ENCODE peak calls at places on chromosomes 11 and 22, in seven cellular contexts. One of them, this sample, is unnamed. For H3K4me1, the result is how much of the 10 kb centered on the place peaks cover.

GRCh38 chr11:68780829-68781228 is 29.5 kb upstream of the TESMIN start:
- DNase-seq in fibroblast of lung: no peak
- DNase-seq in stomach: peak
- DNase-seq in endodermal cell: peak
- DNase-seq in GM23248: no peak
- DNase-seq in right lobe of liver: no peak
- DNase-seq in body of pancreas: peak
- DNase-seq in this sample: no peak

GRCh38 chr22:46931881-46932280 is 169.4 kb downstream of the TBC1D22A start:
- DNase-seq in fibroblast of lung: no peak
- DNase-seq in stomach: no peak
- DNase-seq in endodermal cell: no peak
- DNase-seq in GM23248: no peak
- DNase-seq in right lobe of liver: no peak
- DNase-seq in body of pancreas: no peak
- DNase-seq in this sample: no peak

GRCh38 chr11:14583252-14584105 is 60.1 kb upstream of the PDE3B start:
- DNase-seq in fibroblast of lung: peak
- DNase-seq in stomach: peak
- DNase-seq in endodermal cell: peak
- DNase-seq in GM23248: no peak
- DNase-seq in right lobe of liver: peak
- DNase-seq in body of pancreas: peak
- DNase-seq in this sample: no peak

GRCh38 chr11:72787262-72788104 is 6.4 kb downstream of the STARD10 start:
- DNase-seq in fibroblast of lung: no peak
- DNase-seq in stomach: no peak
- DNase-seq in endodermal cell: peak
- DNase-seq in GM23248: no peak
- DNase-seq in right lobe of liver: peak
- DNase-seq in body of pancreas: peak
- DNase-seq in this sample: peak

GRCh38 chr11:15969701-15970329 is 386.5 kb downstream of the SOX6 start:
- DNase-seq in fibroblast of lung: peak
- DNase-seq in stomach: no peak
- DNase-seq in endodermal cell: no peak
- DNase-seq in GM23248: peak
- DNase-seq in right lobe of liver: no peak
- DNase-seq in body of pancreas: no peak
- DNase-seq in this sample: no peak

GRCh38 chr11:132343445-132343844 is 973.0 kb downstream of the NTM start:
- DNase-seq in fibroblast of lung: no peak
- DNase-seq in stomach: no peak
- DNase-seq in endodermal cell: no peak
- DNase-seq in GM23248: no peak
- DNase-seq in right lobe of liver: no peak
- DNase-seq in body of pancreas: no peak
- DNase-seq in this sample: no peak

GRCh38 chr11:36878747-36879146 is 280.7 kb upstream of the RAG2 start:
- DNase-seq in fibroblast of lung: no peak
- DNase-seq in stomach: no peak
- DNase-seq in endodermal cell: no peak
- DNase-seq in GM23248: no peak
- DNase-seq in right lobe of liver: no peak
- DNase-seq in body of pancreas: no peak
- DNase-seq in this sample: no peak

GRCh38 chr11:108915666-108916065 is 250.8 kb downstream of the DDX10 start:
- DNase-seq in fibroblast of lung: no peak
- DNase-seq in stomach: no peak
- DNase-seq in endodermal cell: no peak
- DNase-seq in GM23248: no peak
- DNase-seq in right lobe of liver: no peak
- DNase-seq in body of pancreas: no peak
- DNase-seq in this sample: no peak

GRCh38 chr11:12087075-12087775 is 23.2 kb upstream of the MICAL2 start:
- DNase-seq in fibroblast of lung: peak
- DNase-seq in stomach: no peak
- DNase-seq in endodermal cell: no peak
- DNase-seq in GM23248: peak
- DNase-seq in right lobe of liver: no peak
- DNase-seq in body of pancreas: no peak
- DNase-seq in this sample: peak

GRCh38 chr22:47659467-47660302 is 897.2 kb downstream of the TBC1D22A start:
- DNase-seq in fibroblast of lung: no peak
- DNase-seq in stomach: no peak
- DNase-seq in endodermal cell: peak
- DNase-seq in GM23248: no peak
- DNase-seq in right lobe of liver: no peak
- DNase-seq in body of pancreas: no peak
- DNase-seq in this sample: no peak

GRCh38 chr11:95485115-95485900 is 254.3 kb upstream of the SESN3 start:
- DNase-seq in fibroblast of lung: no peak
- DNase-seq in stomach: no peak
- DNase-seq in endodermal cell: no peak
- DNase-seq in GM23248: peak
- DNase-seq in right lobe of liver: no peak
- DNase-seq in body of pancreas: no peak
- DNase-seq in this sample: peak

GRCh38 chr11:75011357-75011756 is 22.6 kb downstream of the NEU3 start:
- DNase-seq in fibroblast of lung: no peak
- DNase-seq in stomach: no peak
- DNase-seq in endodermal cell: no peak
- DNase-seq in GM23248: no peak
- DNase-seq in right lobe of liver: no peak
- DNase-seq in body of pancreas: no peak
- DNase-seq in this sample: no peak

GRCh38 chr11:1549355-1550330 is 22.4 kb downstream of the DUSP8 start:
- DNase-seq in fibroblast of lung: no peak
- DNase-seq in stomach: no peak
- DNase-seq in endodermal cell: no peak
- DNase-seq in GM23248: no peak
- DNase-seq in right lobe of liver: no peak
- DNase-seq in body of pancreas: no peak
- DNase-seq in this sample: peak

GRCh38 chr11:121349790-121350189 is 57.2 kb downstream of the SC5D start:
- DNase-seq in fibroblast of lung: no peak
- DNase-seq in stomach: no peak
- DNase-seq in endodermal cell: no peak
- DNase-seq in GM23248: no peak
- DNase-seq in right lobe of liver: no peak
- DNase-seq in body of pancreas: no peak
- DNase-seq in this sample: no peak

GRCh38 chr22:50737728-50738648 is at the start of gene ACR:
- DNase-seq in fibroblast of lung: no peak
- DNase-seq in stomach: peak
- DNase-seq in endodermal cell: peak
- DNase-seq in GM23248: no peak
- DNase-seq in right lobe of liver: no peak
- DNase-seq in body of pancreas: no peak
- DNase-seq in this sample: peak

GRCh38 chr11:12434255-12434654 is 56.9 kb downstream of the PARVA start:
- DNase-seq in fibroblast of lung: peak
- DNase-seq in stomach: no peak
- DNase-seq in endodermal cell: no peak
- DNase-seq in GM23248: peak
- DNase-seq in right lobe of liver: no peak
- DNase-seq in body of pancreas: no peak
- DNase-seq in this sample: no peak

GRCh38 chr22:37804502-37804885 is 3.2 kb upstream of the GCAT start:
- DNase-seq in fibroblast of lung: no peak
- DNase-seq in stomach: no peak
- DNase-seq in endodermal cell: no peak
- DNase-seq in GM23248: peak
- DNase-seq in right lobe of liver: no peak
- DNase-seq in body of pancreas: no peak
- DNase-seq in this sample: peak
- H3K4me3 ChIP-seq in fibroblast of lung: peak
- H3K4me3 ChIP-seq in stomach: peak
- H3K4me3 ChIP-seq in endodermal cell: peak
- H3K4me3 ChIP-seq in GM23248: peak
- H3K4me3 ChIP-seq in right lobe of liver: peak
- H3K4me3 ChIP-seq in body of pancreas: no peak
- H3K4me3 ChIP-seq in this sample: peak

GRCh38 chr22:17441326-17441725 is 72.1 kb downstream of the CECR2 start:
- DNase-seq in fibroblast of lung: no peak
- DNase-seq in stomach: no peak
- DNase-seq in endodermal cell: no peak
- DNase-seq in GM23248: no peak
- DNase-seq in right lobe of liver: no peak
- DNase-seq in body of pancreas: no peak
- DNase-seq in this sample: no peak
- H3K4me1 ChIP-seq in fibroblast of lung: under half
- H3K4me1 ChIP-seq in stomach: under half
- H3K4me1 ChIP-seq in endodermal cell: under half
- H3K4me1 ChIP-seq in GM23248: under half
- H3K4me1 ChIP-seq in right lobe of liver: under half
- H3K4me1 ChIP-seq in body of pancreas: under half
- H3K4me1 ChIP-seq in this sample: under half

GRCh38 chr11:32829157-32829679 is 509 bp upstream of the PRRG4 start:
- DNase-seq in fibroblast of lung: no peak
- DNase-seq in stomach: no peak
- DNase-seq in endodermal cell: no peak
- DNase-seq in GM23248: peak
- DNase-seq in right lobe of liver: no peak
- DNase-seq in body of pancreas: no peak
- DNase-seq in this sample: peak
- H3K4me3 ChIP-seq in fibroblast of lung: peak
- H3K4me3 ChIP-seq in stomach: peak
- H3K4me3 ChIP-seq in endodermal cell: peak
- H3K4me3 ChIP-seq in GM23248: peak
- H3K4me3 ChIP-seq in right lobe of liver: peak
- H3K4me3 ChIP-seq in body of pancreas: peak
- H3K4me3 ChIP-seq in this sample: peak

GRCh38 chr11:65419773-65420481 is 2.7 kb upstream of the NEAT1 start:
- DNase-seq in fibroblast of lung: peak
- DNase-seq in stomach: peak
- DNase-seq in endodermal cell: peak
- DNase-seq in GM23248: peak
- DNase-seq in right lobe of liver: peak
- DNase-seq in body of pancreas: peak
- DNase-seq in this sample: peak
- H3K4me1 ChIP-seq in fibroblast of lung: under half
- H3K4me1 ChIP-seq in stomach: half or more
- H3K4me1 ChIP-seq in endodermal cell: under half
- H3K4me1 ChIP-seq in GM23248: under half
- H3K4me1 ChIP-seq in right lobe of liver: under half
- H3K4me1 ChIP-seq in body of pancreas: half or more
- H3K4me1 ChIP-seq in this sample: half or more

GRCh38 chr11:45179686-45180085 is 33.2 kb downstream of the PRDM11 start:
- DNase-seq in fibroblast of lung: no peak
- DNase-seq in stomach: no peak
- DNase-seq in endodermal cell: no peak
- DNase-seq in GM23248: no peak
- DNase-seq in right lobe of liver: no peak
- DNase-seq in body of pancreas: no peak
- DNase-seq in this sample: no peak
- H3K4me3 ChIP-seq in fibroblast of lung: no peak
- H3K4me3 ChIP-seq in stomach: peak
- H3K4me3 ChIP-seq in endodermal cell: peak
- H3K4me3 ChIP-seq in GM23248: peak
- H3K4me3 ChIP-seq in right lobe of liver: peak
- H3K4me3 ChIP-seq in body of pancreas: no peak
- H3K4me3 ChIP-seq in this sample: peak

DNA sequence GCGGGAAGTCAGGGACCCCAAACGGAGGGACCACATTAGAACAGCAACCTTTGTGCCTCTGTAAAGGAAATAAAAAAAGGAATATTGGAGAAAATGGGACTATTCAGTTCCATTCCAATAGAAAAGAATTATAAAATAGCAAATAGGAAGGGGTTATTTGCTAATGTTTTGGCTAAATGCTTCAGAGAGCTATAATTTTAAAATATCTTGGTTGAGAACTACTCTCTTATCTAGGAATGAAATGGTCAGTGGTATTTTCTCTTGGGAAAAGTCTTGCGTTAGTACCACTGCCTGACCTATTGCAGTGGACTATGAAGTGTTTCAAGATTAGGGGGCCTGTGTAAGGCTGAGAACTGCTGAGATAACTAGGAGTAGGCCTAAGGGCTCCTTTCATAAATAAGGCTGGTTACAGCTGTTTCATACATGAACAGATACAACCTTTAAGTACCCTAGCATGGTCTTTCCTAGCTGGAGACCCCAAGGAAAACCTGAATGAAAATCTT is 6.9 kb upstream of the WEE1 start:
- DNase-seq in fibroblast of lung: peak
- DNase-seq in stomach: no peak
- DNase-seq in endodermal cell: no peak
- DNase-seq in GM23248: peak
- DNase-seq in right lobe of liver: no peak
- DNase-seq in body of pancreas: no peak
- DNase-seq in this sample: peak
- H3K4me1 ChIP-seq in fibroblast of lung: under half
- H3K4me1 ChIP-seq in stomach: under half
- H3K4me1 ChIP-seq in endodermal cell: under half
- H3K4me1 ChIP-seq in GM23248: under half
- H3K4me1 ChIP-seq in right lobe of liver: under half
- H3K4me1 ChIP-seq in body of pancreas: under half
- H3K4me1 ChIP-seq in this sample: under half

GRCh38 chr11:6606471-6607189 is 3.1 kb downstream of the ILK start:
- DNase-seq in fibroblast of lung: peak
- DNase-seq in stomach: peak
- DNase-seq in endodermal cell: peak
- DNase-seq in GM23248: peak
- DNase-seq in right lobe of liver: peak
- DNase-seq in body of pancreas: peak
- DNase-seq in this sample: peak
- H3K4me3 ChIP-seq in fibroblast of lung: peak
- H3K4me3 ChIP-seq in stomach: peak
- H3K4me3 ChIP-seq in endodermal cell: peak
- H3K4me3 ChIP-seq in GM23248: peak
- H3K4me3 ChIP-seq in right lobe of liver: no peak
- H3K4me3 ChIP-seq in body of pancreas: no peak
- H3K4me3 ChIP-seq in this sample: peak

GRCh38 chr11:65423516-65424199 is 1.1 kb downstream of the NEAT1 start:
- DNase-seq in fibroblast of lung: peak
- DNase-seq in stomach: peak
- DNase-seq in endodermal cell: peak
- DNase-seq in GM23248: peak
- DNase-seq in right lobe of liver: peak
- DNase-seq in body of pancreas: peak
- DNase-seq in this sample: no peak
- H3K4me1 ChIP-seq in fibroblast of lung: under half
- H3K4me1 ChIP-seq in stomach: half or more
- H3K4me1 ChIP-seq in endodermal cell: under half
- H3K4me1 ChIP-seq in GM23248: under half
- H3K4me1 ChIP-seq in right lobe of liver: under half
- H3K4me1 ChIP-seq in body of pancreas: under half
- H3K4me1 ChIP-seq in this sample: under half

DNA sequence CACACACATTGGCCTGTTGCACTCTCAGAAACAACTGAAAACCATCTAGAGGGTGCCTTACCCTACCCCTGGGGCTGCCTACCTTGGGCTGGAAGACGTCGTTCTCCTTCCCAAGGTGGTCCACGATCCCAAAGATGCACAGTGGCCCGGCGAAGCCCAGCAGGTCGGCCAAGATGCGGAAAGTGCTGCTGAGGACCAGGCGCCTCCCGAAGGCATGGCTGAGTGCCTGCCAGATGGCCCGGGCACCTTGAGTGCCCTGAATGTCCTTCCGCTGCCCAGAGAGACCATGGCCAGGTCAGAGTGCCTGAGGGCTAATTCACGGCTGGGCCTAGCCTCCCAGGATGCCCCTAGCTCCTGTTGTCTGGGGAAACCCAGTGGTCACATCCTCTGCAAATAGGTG is 16.2 kb downstream of the ABCC8 start:
- DNase-seq in fibroblast of lung: no peak
- DNase-seq in stomach: no peak
- DNase-seq in endodermal cell: no peak
- DNase-seq in GM23248: no peak
- DNase-seq in right lobe of liver: no peak
- DNase-seq in body of pancreas: no peak
- DNase-seq in this sample: peak
- H3K4me3 ChIP-seq in fibroblast of lung: no peak
- H3K4me3 ChIP-seq in stomach: no peak
- H3K4me3 ChIP-seq in endodermal cell: no peak
- H3K4me3 ChIP-seq in GM23248: no peak
- H3K4me3 ChIP-seq in right lobe of liver: no peak
- H3K4me3 ChIP-seq in body of pancreas: no peak
- H3K4me3 ChIP-seq in this sample: no peak

This sample was measured in osteoblast.